ENCODE peak calls at places on chromosomes 5 and 9, in seven cellular contexts. U, I, B, Q, T, E and J are unnamed samples.

GRCh38 chr9:4489562-4489918 is 728 bp upstream of the SLC1A1 start:
- DNase-seq in Q (peak), T (no peak), B (no peak), E (no peak), U (peak), I (peak), J (peak)

GRCh38 chr9:715310-715709 is 126.2 kb upstream of the DMRT1 start:
- DNase-seq in B (no peak), Q (no peak), E (no peak), U (no peak), I (no peak), T (no peak), J (no peak)

GRCh38 chr5:32261198-32261597 is 51.5 kb downstream of the MTMR12 start:
- DNase-seq in Q (no peak), E (no peak), I (no peak), T (no peak), U (no peak), B (no peak), J (no peak)

GRCh38 chr9:130500340-130500771 is 55.6 kb downstream of the ASS1 start:
- DNase-seq in I (no peak), Q (no peak), T (no peak), U (no peak), B (no peak), E (no peak), J (no peak)

GRCh38 chr9:96450613-96451544 is 910 bp downstream of the HABP4 start:
- DNase-seq in Q (peak), B (peak), T (peak), E (peak), I (peak), U (peak), J (peak)

GRCh38 chr9:74496819-74497749 is at the start of gene RORB:
- DNase-seq in U (peak), I (peak), T (peak), E (peak), B (peak), Q (peak), J (peak)

GRCh38 chr5:134906811-134907210 is 1.9 kb downstream of the PCBD2 start:
- DNase-seq in E (no peak), B (no peak), Q (no peak), T (no peak), I (no peak), U (no peak), J (no peak)

GRCh38 chr5:146048994-146049703 is 56.2 kb downstream of the PLAC8L1 start:
- DNase-seq in T (peak), Q (peak), E (no peak), B (no peak), U (peak), I (peak), J (no peak)

GRCh38 chr5:113084402-113085083 is 107.9 kb downstream of the DCP2 start:
- DNase-seq in T (no peak), I (no peak), U (no peak), E (no peak), B (no peak), Q (no peak), J (no peak)

GRCh38 chr9:101572316-101572715 is 22.5 kb downstream of the PPP3R2 start:
- DNase-seq in T (no peak), Q (peak), U (no peak), B (no peak), I (no peak), E (no peak), J (no peak)